ENCODE peak calls at places on chromosomes 11 and 22, in nine cellular contexts. Q is GM20000, S is neural crest cell, I is lung, N is psoas muscle, X is OCI-LY7, L is mesothelial cell of epicardium, V is cardiac muscle cell, Z is hepatocyte. A is an unnamed sample.

GRCh38 chr11:101215069-101215468 is 85.5 kb upstream of the PGR start:
- DNase-seq in Q (no peak), S (no peak), I (no peak), N (no peak), X (no peak), L (no peak), V (no peak), Z (no peak), A (no peak)

GRCh38 chr11:62788991-62789390 is 1.8 kb downstream of the TMEM179B start:
- DNase-seq in Q (no peak), S (no peak), I (no peak), N (no peak), X (no peak), L (no peak), V (no peak), Z (no peak), A (no peak)

GRCh38 chr11:61037694-61038093 is 64.6 kb upstream of the CD5 start:
- DNase-seq in Q (no peak), S (no peak), I (no peak), N (no peak), X (no peak), L (no peak), V (no peak), Z (no peak), A (no peak)

GRCh38 chr11:3855808-3856491 is 486 bp downstream of the STIM1 start:
- DNase-seq in Q (no peak), S (peak; percentile 14), I (peak; percentile 57), N (peak; percentile 63), X (peak; percentile 65), L (peak; percentile 49), V (peak; percentile 51), Z (peak; percentile 51), A (no peak)

GRCh38 chr11:34278708-34279297 is 79.0 kb downstream of the ABTB2 start:
- DNase-seq in Q (peak; percentile 35), S (no peak), I (no peak), N (no peak), X (no peak), L (no peak), V (no peak), Z (no peak), A (no peak)

GRCh38 chr11:131695889-131696429 is 325.5 kb downstream of the NTM start:
- DNase-seq in Q (no peak), S (no peak), I (no peak), N (no peak), X (no peak), L (no peak), V (no peak), Z (no peak), A (no peak)

GRCh38 chr11:2898366-2899079 is 12.9 kb upstream of the CDKN1C start:
- DNase-seq in Q (peak; percentile 57), S (no peak), I (peak; percentile 79), N (peak; percentile 51), X (no peak), L (no peak), V (no peak), Z (peak; percentile 46), A (no peak)

GRCh38 chr11:100882957-100883356 is 195.9 kb downstream of the ARHGAP42 start:
- DNase-seq in Q (no peak), S (no peak), I (no peak), N (no peak), X (no peak), L (no peak), V (no peak), Z (no peak), A (no peak)

GRCh38 chr22:48665286-48666010 is 1162.2 kb downstream of the BRD1 start:
- DNase-seq in Q (no peak), S (no peak), I (no peak), N (no peak), X (no peak), L (no peak), V (no peak), Z (no peak), A (no peak)

GRCh38 chr11:61489833-61490585 is 18.5 kb upstream of the LRRC10B start:
- DNase-seq in Q (no peak), S (no peak), I (no peak), N (no peak), X (no peak), L (peak; percentile 49), V (peak; percentile 69), Z (peak; percentile 73), A (no peak)

GRCh38 chr11:17597770-17598169 is 50.7 kb downstream of the OTOG start:
- DNase-seq in Q (no peak), S (no peak), I (no peak), N (no peak), X (no peak), L (no peak), V (no peak), Z (no peak), A (no peak)

GRCh38 chr11:122869622-122870021 is 12.9 kb upstream of the JHY start:
- DNase-seq in Q (no peak), S (no peak), I (no peak), N (no peak), X (no peak), L (no peak), V (no peak), Z (no peak), A (no peak)

GRCh38 chr22:21865041-21865440 is 2.4 kb downstream of the MAPK1 start:
- DNase-seq in Q (no peak), S (no peak), I (peak; percentile 42), N (peak; percentile 49), X (no peak), L (no peak), V (peak; percentile 20), Z (peak; percentile 56), A (no peak)

GRCh38 chr22:20395181-20395896 is 1.4 kb downstream of the ZNF74 start:
- DNase-seq in Q (no peak), S (no peak), I (no peak), N (no peak), X (no peak), L (no peak), V (no peak), Z (no peak), A (no peak)
- TF ChIP-seq CTCF in Q (no peak), S (no peak), I (no peak), N (no peak), X (no peak), L (no peak), V (no peak), Z (no peak), A (no peak)

GRCh38 chr22:20116951-20117645 is at the start of gene TRMT2A:
- DNase-seq in Q (peak; percentile 100), S (peak; percentile 98), I (peak; percentile 97), N (peak; percentile 99), X (peak; percentile 99), L (peak; percentile 98), V (peak; percentile 99), Z (peak; percentile 99), A (peak; percentile 99)
- TF ChIP-seq CTCF in Q (peak; percentile 33), S (peak; percentile 37), I (no peak), N (no peak), X (peak; percentile 54), L (no peak), V (peak; percentile 13), Z (peak; percentile 34), A (peak; percentile 20)

DNA sequence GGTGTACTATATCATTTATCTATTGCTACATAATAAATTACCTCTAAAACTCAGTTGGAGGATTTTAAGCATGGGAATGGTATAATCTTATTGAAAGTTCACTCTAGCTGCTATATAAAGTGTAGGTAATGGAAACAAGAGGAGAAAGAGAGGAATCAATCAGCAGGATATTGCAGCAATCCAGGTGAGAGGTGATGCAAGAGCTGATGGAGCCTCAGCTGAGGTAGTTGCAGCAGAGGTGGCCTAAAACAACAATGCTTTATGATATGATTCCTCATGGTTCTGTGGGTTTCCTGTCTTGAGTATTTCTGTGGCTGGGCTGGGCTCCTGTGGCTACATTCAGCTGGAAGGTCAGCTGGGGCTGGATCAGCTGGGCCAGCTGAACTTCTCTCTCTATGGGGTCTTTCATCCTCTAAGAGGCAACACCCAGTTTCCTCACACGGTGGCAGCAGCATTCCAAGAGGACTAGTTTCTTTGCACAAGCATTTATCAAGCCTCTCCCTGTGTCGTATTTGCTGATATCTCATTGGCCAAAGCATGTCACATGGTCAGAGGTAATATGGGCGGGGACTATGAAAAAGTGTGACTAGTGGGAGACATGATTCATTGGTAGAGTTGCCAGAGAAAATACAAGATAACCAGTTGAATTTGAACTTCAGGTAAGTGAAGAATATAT is 135.4 kb upstream of the LARGE1 start:
- DNase-seq in Q (no peak), S (peak; percentile 25), I (no peak), N (no peak), X (peak; percentile 57), L (no peak), V (peak; percentile 49), Z (peak; percentile 62), A (no peak)
- TF ChIP-seq CTCF in Q (no peak), S (peak; percentile 53), I (no peak), N (no peak), X (peak; percentile 71), L (no peak), V (no peak), Z (peak; percentile 46), A (peak; percentile 26)

GRCh38 chr22:23835773-23836144 is 3.0 kb downstream of the DERL3 start:
- DNase-seq in Q (no peak), S (no peak), I (no peak), N (no peak), X (no peak), L (no peak), V (no peak), Z (no peak), A (no peak)

GRCh38 chr22:23833911-23834317 is 4.9 kb downstream of the DERL3 start:
- DNase-seq in Q (no peak), S (no peak), I (no peak), N (no peak), X (no peak), L (no peak), V (no peak), Z (no peak), A (no peak)

GRCh38 chr22:23833017-23833795 is 5.6 kb downstream of the DERL3 start:
- DNase-seq in Q (no peak), S (no peak), I (no peak), N (no peak), X (no peak), L (no peak), V (no peak), Z (no peak), A (no peak)

GRCh38 chr22:23834830-23835772 is 3.7 kb downstream of the DERL3 start:
- DNase-seq in Q (no peak), S (no peak), I (no peak), N (peak; percentile 64), X (no peak), L (no peak), V (no peak), Z (no peak), A (no peak)

GRCh38 chr22:23834406-23834805 is 4.4 kb downstream of the DERL3 start:
- DNase-seq in Q (no peak), S (no peak), I (no peak), N (no peak), X (no peak), L (no peak), V (no peak), Z (no peak), A (no peak)
- TF ChIP-seq CTCF in Q (no peak), S (no peak), I (no peak), N (no peak), X (no peak), L (no peak), V (no peak), Z (no peak), A (no peak)

GRCh38 chr22:46827072-46827780 is 64.8 kb downstream of the TBC1D22A start:
- DNase-seq in Q (no peak), S (no peak), I (no peak), N (no peak), X (peak; percentile 23), L (no peak), V (peak; percentile 23), Z (no peak), A (no peak)
- TF ChIP-seq CTCF in Q (no peak), S (peak; percentile 29), I (no peak), N (no peak), X (peak; percentile 76), L (no peak), V (no peak), Z (peak; percentile 14), A (no peak)

A was measured in D721Med.